ENCODE peak calls at places on chromosome 13, in seven cellular contexts. One of them, this sample, is unnamed.

GRCh38 chr13:36766295-36766694 is 52.7 kb upstream of the RFXAP start:
- DNase-seq in transverse colon: no peak
- DNase-seq in breast epithelium: no peak
- DNase-seq in tibial nerve: no peak
- DNase-seq in sigmoid colon: no peak
- DNase-seq in IMR-90: peak; percentile 47
- DNase-seq in uterus: no peak
- DNase-seq in this sample: no peak

GRCh38 chr13:32951580-32951979 is 64.6 kb upstream of the KL start:
- DNase-seq in breast epithelium: no peak
- DNase-seq in tibial nerve: no peak
- DNase-seq in transverse colon: no peak
- DNase-seq in sigmoid colon: no peak
- DNase-seq in uterus: no peak
- DNase-seq in IMR-90: no peak
- DNase-seq in this sample: no peak

GRCh38 chr13:48126944-48127814 is 32.3 kb upstream of the MED4 start:
- DNase-seq in breast epithelium: no peak
- DNase-seq in IMR-90: peak; percentile 60
- DNase-seq in tibial nerve: peak; percentile 75
- DNase-seq in sigmoid colon: peak; percentile 87
- DNase-seq in transverse colon: peak; percentile 19
- DNase-seq in uterus: peak; percentile 63
- DNase-seq in this sample: peak; percentile 36

GRCh38 chr13:59424661-59425060 is 739.1 kb downstream of the DIAPH3 start:
- DNase-seq in transverse colon: no peak
- DNase-seq in IMR-90: peak; percentile 69
- DNase-seq in breast epithelium: no peak
- DNase-seq in tibial nerve: no peak
- DNase-seq in sigmoid colon: no peak
- DNase-seq in uterus: no peak
- DNase-seq in this sample: no peak

GRCh38 chr13:26460652-26461051 is 96.8 kb upstream of the WASF3 start:
- DNase-seq in breast epithelium: no peak
- DNase-seq in sigmoid colon: peak; percentile 91
- DNase-seq in uterus: peak; percentile 66
- DNase-seq in transverse colon: no peak
- DNase-seq in IMR-90: peak; percentile 84
- DNase-seq in tibial nerve: peak; percentile 50
- DNase-seq in this sample: peak; percentile 66

GRCh38 chr13:25581351-25581750 is 209.6 kb downstream of the ATP8A2 start:
- DNase-seq in transverse colon: no peak
- DNase-seq in IMR-90: no peak
- DNase-seq in uterus: no peak
- DNase-seq in sigmoid colon: no peak
- DNase-seq in breast epithelium: no peak
- DNase-seq in tibial nerve: no peak
- DNase-seq in this sample: no peak

GRCh38 chr13:82439159-82439904 is 1442.9 kb downstream of the SLITRK1 start:
- DNase-seq in sigmoid colon: no peak
- DNase-seq in tibial nerve: no peak
- DNase-seq in uterus: no peak
- DNase-seq in transverse colon: no peak
- DNase-seq in breast epithelium: no peak
- DNase-seq in IMR-90: no peak
- DNase-seq in this sample: no peak

GRCh38 chr13:38543561-38543960 is 143.3 kb upstream of the FREM2 start:
- DNase-seq in IMR-90: no peak
- DNase-seq in sigmoid colon: no peak
- DNase-seq in transverse colon: no peak
- DNase-seq in uterus: no peak
- DNase-seq in breast epithelium: no peak
- DNase-seq in tibial nerve: no peak
- DNase-seq in this sample: no peak

GRCh38 chr13:75486146-75486545 is 4.2 kb upstream of the TBC1D4 start:
- DNase-seq in IMR-90: no peak
- DNase-seq in sigmoid colon: no peak
- DNase-seq in tibial nerve: no peak
- DNase-seq in uterus: no peak
- DNase-seq in breast epithelium: no peak
- DNase-seq in transverse colon: no peak
- DNase-seq in this sample: no peak

GRCh38 chr13:97240789-97241734 is 18.9 kb downstream of the MBNL2 start:
- DNase-seq in sigmoid colon: no peak
- DNase-seq in IMR-90: no peak
- DNase-seq in transverse colon: no peak
- DNase-seq in tibial nerve: no peak
- DNase-seq in uterus: no peak
- DNase-seq in breast epithelium: no peak
- DNase-seq in this sample: no peak

GRCh38 chr13:112670118-112670517 is 19.7 kb upstream of the ATP11A start:
- DNase-seq in tibial nerve: no peak
- DNase-seq in sigmoid colon: peak; percentile 48
- DNase-seq in breast epithelium: no peak
- DNase-seq in transverse colon: no peak
- DNase-seq in uterus: no peak
- DNase-seq in IMR-90: no peak
- DNase-seq in this sample: no peak

GRCh38 chr13:34179481-34179880 is 361.5 kb downstream of the RFC3 start:
- DNase-seq in IMR-90: peak; percentile 7
- DNase-seq in sigmoid colon: no peak
- DNase-seq in breast epithelium: no peak
- DNase-seq in uterus: no peak
- DNase-seq in tibial nerve: no peak
- DNase-seq in transverse colon: no peak
- DNase-seq in this sample: no peak

GRCh38 chr13:41136396-41137031 is 3.9 kb upstream of the KBTBD6 start:
- DNase-seq in breast epithelium: no peak
- DNase-seq in transverse colon: no peak
- DNase-seq in tibial nerve: no peak
- DNase-seq in IMR-90: no peak
- DNase-seq in uterus: no peak
- DNase-seq in sigmoid colon: no peak
- DNase-seq in this sample: no peak

GRCh38 chr13:52851153-52851962 is 2.9 kb upstream of the PCDH8 start:
- DNase-seq in uterus: no peak
- DNase-seq in transverse colon: peak; percentile 40
- DNase-seq in IMR-90: no peak
- DNase-seq in sigmoid colon: no peak
- DNase-seq in breast epithelium: no peak
- DNase-seq in tibial nerve: peak; percentile 23
- DNase-seq in this sample: peak; percentile 49

GRCh38 chr13:110499621-110500281 is 61.8 kb downstream of the RAB20 start:
- DNase-seq in tibial nerve: no peak
- DNase-seq in breast epithelium: no peak
- DNase-seq in transverse colon: no peak
- DNase-seq in uterus: no peak
- DNase-seq in sigmoid colon: no peak
- DNase-seq in IMR-90: peak; percentile 50
- DNase-seq in this sample: no peak

GRCh38 chr13:49858183-49858856 is 65.8 kb upstream of the KPNA3 start:
- DNase-seq in uterus: no peak
- DNase-seq in transverse colon: peak; percentile 10
- DNase-seq in sigmoid colon: no peak
- DNase-seq in tibial nerve: no peak
- DNase-seq in breast epithelium: no peak
- DNase-seq in IMR-90: peak; percentile 99
- DNase-seq in this sample: peak; percentile 36

GRCh38 chr13:65597839-65598818 is 1632.0 kb downstream of the PCDH9 start:
- DNase-seq in tibial nerve: no peak
- DNase-seq in transverse colon: no peak
- DNase-seq in IMR-90: peak; percentile 63
- DNase-seq in uterus: no peak
- DNase-seq in sigmoid colon: no peak
- DNase-seq in breast epithelium: no peak
- DNase-seq in this sample: no peak

GRCh38 chr13:98239156-98240076 is 62.3 kb upstream of the RNF113B start:
- DNase-seq in transverse colon: no peak
- DNase-seq in uterus: no peak
- DNase-seq in sigmoid colon: no peak
- DNase-seq in breast epithelium: no peak
- DNase-seq in IMR-90: no peak
- DNase-seq in tibial nerve: no peak
- DNase-seq in this sample: no peak

GRCh38 chr13:37070145-37070695 is 10.7 kb upstream of the SUPT20H start:
- DNase-seq in IMR-90: no peak
- DNase-seq in transverse colon: no peak
- DNase-seq in sigmoid colon: no peak
- DNase-seq in breast epithelium: no peak
- DNase-seq in tibial nerve: no peak
- DNase-seq in uterus: no peak
- DNase-seq in this sample: no peak

GRCh38 chr13:113863511-113864302 is at the start of gene GAS6:
- DNase-seq in sigmoid colon: no peak
- DNase-seq in uterus: peak; percentile 75
- DNase-seq in IMR-90: no peak
- DNase-seq in tibial nerve: no peak
- DNase-seq in breast epithelium: peak; percentile 38
- DNase-seq in transverse colon: peak; percentile 80
- DNase-seq in this sample: peak; percentile 62

GRCh38 chr13:112990783-112991182 is 21.8 kb downstream of the MCF2L start:
- DNase-seq in breast epithelium: peak; percentile 73
- DNase-seq in sigmoid colon: no peak
- DNase-seq in transverse colon: peak; percentile 80
- DNase-seq in uterus: no peak
- DNase-seq in tibial nerve: no peak
- DNase-seq in IMR-90: no peak
- DNase-seq in this sample: peak; percentile 82

GRCh38 chr13:20708216-20708615 is 4.7 kb downstream of the IL17D start:
- DNase-seq in transverse colon: no peak
- DNase-seq in IMR-90: no peak
- DNase-seq in uterus: no peak
- DNase-seq in tibial nerve: no peak
- DNase-seq in sigmoid colon: no peak
- DNase-seq in breast epithelium: no peak
- DNase-seq in this sample: no peak

GRCh38 chr13:20706661-20707060 is 3.2 kb downstream of the IL17D start:
- DNase-seq in tibial nerve: no peak
- DNase-seq in IMR-90: no peak
- DNase-seq in breast epithelium: no peak
- DNase-seq in uterus: no peak
- DNase-seq in transverse colon: no peak
- DNase-seq in sigmoid colon: no peak
- DNase-seq in this sample: no peak

GRCh38 chr13:20711301-20712044 is 8.0 kb downstream of the IL17D start:
- DNase-seq in transverse colon: no peak
- DNase-seq in IMR-90: no peak
- DNase-seq in breast epithelium: no peak
- DNase-seq in tibial nerve: no peak
- DNase-seq in uterus: no peak
- DNase-seq in sigmoid colon: no peak
- DNase-seq in this sample: no peak

GRCh38 chr13:20709782-20710181 is 6.3 kb downstream of the IL17D start:
- DNase-seq in uterus: no peak
- DNase-seq in transverse colon: no peak
- DNase-seq in tibial nerve: no peak
- DNase-seq in IMR-90: no peak
- DNase-seq in breast epithelium: no peak
- DNase-seq in sigmoid colon: no peak
- DNase-seq in this sample: no peak

DNA sequence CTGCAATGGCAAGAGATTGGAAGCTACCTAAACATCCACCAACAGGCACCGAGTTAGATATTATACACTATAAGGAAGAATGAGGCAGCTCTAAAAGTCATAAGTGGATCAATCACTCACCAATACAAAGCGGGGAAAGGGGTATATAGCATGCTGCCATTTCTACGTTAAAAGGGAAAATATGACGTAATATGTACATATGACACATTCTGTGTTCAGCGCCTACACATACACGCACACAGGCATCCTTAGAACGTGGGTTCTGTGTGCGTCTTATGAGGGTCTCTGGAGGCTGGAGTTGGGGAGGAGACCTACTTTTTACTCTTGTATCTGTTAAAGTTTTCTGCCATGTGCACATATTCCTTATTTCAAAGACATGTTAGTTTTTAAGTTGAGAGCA is 5.9 kb downstream of the IL17D start:
- DNase-seq in tibial nerve: no peak
- DNase-seq in uterus: no peak
- DNase-seq in sigmoid colon: no peak
- DNase-seq in transverse colon: no peak
- DNase-seq in breast epithelium: no peak
- DNase-seq in IMR-90: no peak
- DNase-seq in this sample: no peak
- H3K4me3 ChIP-seq in tibial nerve: no peak overlapping the region
- H3K4me3 ChIP-seq in uterus: no peak overlapping the region
- H3K4me3 ChIP-seq in sigmoid colon: no peak overlapping the region
- H3K4me3 ChIP-seq in transverse colon: no peak overlapping the region
- H3K4me3 ChIP-seq in breast epithelium: no peak overlapping the region
- H3K4me3 ChIP-seq in IMR-90: no peak overlapping the region
- H3K4me3 ChIP-seq in this sample: no peak overlapping the region

GRCh38 chr13:80558074-80558473 is 217.1 kb upstream of the SPRY2 start:
- DNase-seq in IMR-90: no peak
- DNase-seq in uterus: no peak
- DNase-seq in transverse colon: no peak
- DNase-seq in tibial nerve: no peak
- DNase-seq in sigmoid colon: no peak
- DNase-seq in breast epithelium: no peak
- DNase-seq in this sample: no peak
- TF ChIP-seq POLR2A in IMR-90: no peak
- TF ChIP-seq POLR2A in uterus: no peak
- TF ChIP-seq POLR2A in transverse colon: no peak
- TF ChIP-seq POLR2A in tibial nerve: no peak
- TF ChIP-seq POLR2A in sigmoid colon: no peak
- TF ChIP-seq POLR2A in breast epithelium: no peak
- TF ChIP-seq POLR2A in this sample: no peak

GRCh38 chr13:44433863-44434262 is 60.2 kb downstream of the SERP2 start:
- DNase-seq in transverse colon: no peak
- DNase-seq in sigmoid colon: no peak
- DNase-seq in uterus: no peak
- DNase-seq in IMR-90: no peak
- DNase-seq in tibial nerve: no peak
- DNase-seq in breast epithelium: no peak
- DNase-seq in this sample: no peak
- H3K4me3 ChIP-seq in transverse colon: peak overlapping the region; percentile 52
- H3K4me3 ChIP-seq in sigmoid colon: peak overlapping the region; percentile 72
- H3K4me3 ChIP-seq in uterus: peak overlapping the region; percentile 87
- H3K4me3 ChIP-seq in IMR-90: no peak overlapping the region
- H3K4me3 ChIP-seq in tibial nerve: no peak overlapping the region
- H3K4me3 ChIP-seq in breast epithelium: peak overlapping the region; percentile 58
- H3K4me3 ChIP-seq in this sample: no peak overlapping the region

GRCh38 chr13:45331123-45331619 is 9.8 kb downstream of the TPT1 start:
- DNase-seq in IMR-90: no peak
- DNase-seq in sigmoid colon: no peak
- DNase-seq in breast epithelium: no peak
- DNase-seq in transverse colon: no peak
- DNase-seq in uterus: no peak
- DNase-seq in tibial nerve: no peak
- DNase-seq in this sample: no peak
- TF ChIP-seq POLR2A in IMR-90: no peak
- TF ChIP-seq POLR2A in sigmoid colon: no peak
- TF ChIP-seq POLR2A in breast epithelium: no peak
- TF ChIP-seq POLR2A in transverse colon: no peak
- TF ChIP-seq POLR2A in uterus: no peak
- TF ChIP-seq POLR2A in tibial nerve: no peak
- TF ChIP-seq POLR2A in this sample: no peak

This sample was measured in body of pancreas.